ENCODE peak calls at places on chromosome 3, in seven cellular contexts. H is cardiac muscle cell; F is coronary artery; P is mammary epithelial cell; X is upper lobe of right lung; B is A673; K is CD8-positive, alpha-beta T cell. A is an unnamed sample.
A peak's percentile ranks its signal among the peaks of the same experiment; 100 is the strongest.

GRCh38 chr3:52501046-52501445 is 5.9 kb downstream of the STAB1 start:
- DNase-seq in H (no peak), F (no peak), P (no peak), X (no peak), B (no peak), K (no peak), A (no peak)

GRCh38 chr3:51712020-51712385 is 5.1 kb downstream of the GRM2 start:
- DNase-seq in H (no peak), F (peak; percentile 58), P (no peak), X (peak; percentile 18), B (no peak), K (no peak), A (no peak)

GRCh38 chr3:14902719-14903118 is 44.7 kb upstream of the NR2C2 start:
- DNase-seq in H (peak; percentile 11), F (no peak), P (no peak), X (no peak), B (no peak), K (no peak), A (peak; percentile 78)

GRCh38 chr3:16836505-16837237 is 48.1 kb upstream of the PLCL2 start:
- DNase-seq in H (peak; percentile 51), F (no peak), P (no peak), X (no peak), B (no peak), K (no peak), A (no peak)

GRCh38 chr3:54999159-54999558 is 71.3 kb upstream of the LRTM1 start:
- DNase-seq in H (peak; percentile 91), F (no peak), P (peak; percentile 45), X (no peak), B (peak; percentile 46), K (no peak), A (no peak)

GRCh38 chr3:133966954-133967353 is 62.8 kb downstream of the SLCO2A1 start:
- DNase-seq in H (no peak), F (no peak), P (no peak), X (no peak), B (no peak), K (no peak), A (no peak)

GRCh38 chr3:143216709-143217182 is 97.2 kb downstream of the CHST2 start:
- DNase-seq in H (peak; percentile 35), F (no peak), P (no peak), X (no peak), B (no peak), K (no peak), A (no peak)

GRCh38 chr3:177348974-177349373 is 151.7 kb upstream of the TBL1XR1 start:
- DNase-seq in H (no peak), F (no peak), P (no peak), X (no peak), B (no peak), K (no peak), A (no peak)

GRCh38 chr3:98577178-98577895 is 16.1 kb downstream of the CPOX start:
- DNase-seq in H (peak; percentile 33), F (no peak), P (peak; percentile 75), X (no peak), B (no peak), K (no peak), A (no peak)

DNA sequence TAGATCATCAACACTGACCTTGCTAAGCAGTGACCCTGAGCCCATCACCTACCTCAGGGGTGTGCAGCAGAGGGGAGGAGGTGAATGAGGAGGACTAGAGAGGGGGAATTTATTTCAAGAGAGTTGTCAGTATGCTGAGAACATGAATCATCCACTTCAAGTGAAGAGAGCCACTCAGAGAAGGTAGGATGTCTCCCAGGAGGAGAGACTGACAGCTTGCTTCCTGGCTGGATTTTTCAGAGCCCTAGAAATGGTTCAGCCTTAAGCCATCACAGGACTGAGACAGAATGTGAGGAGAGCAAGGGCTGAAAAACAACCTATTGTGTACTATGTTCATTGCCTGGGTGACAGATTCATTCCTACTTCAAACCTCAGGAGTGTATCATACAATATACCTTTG is 34.8 kb downstream of the CCNL1 start:
- DNase-seq in H (no peak), F (no peak), P (peak; percentile 77), X (no peak), B (no peak), K (no peak), A (no peak)
- H3K27ac ChIP-seq in H (peak overlapping the region; percentile 70), F (no peak overlapping the region), P (peak overlapping the region; percentile 98), X (no peak overlapping the region), B (no peak overlapping the region), K (no peak overlapping the region), A (peak overlapping the region; percentile 93)

GRCh38 chr3:8681349-8681748 is 36.8 kb upstream of the SSUH2 start:
- DNase-seq in H (no peak), F (no peak), P (no peak), X (no peak), B (no peak), K (no peak), A (no peak)
- H3K27ac ChIP-seq in H (no peak overlapping the region), F (no peak overlapping the region), P (no peak overlapping the region), X (no peak overlapping the region), B (no peak overlapping the region), K (no peak overlapping the region), A (no peak overlapping the region)

GRCh38 chr3:29279276-29279675 is 1.6 kb upstream of the RBMS3 start:
- DNase-seq in H (no peak), F (no peak), P (no peak), X (no peak), B (no peak), K (no peak), A (no peak)

GRCh38 chr3:29277249-29277648 is 3.6 kb upstream of the RBMS3 start:
- DNase-seq in H (no peak), F (no peak), P (no peak), X (no peak), B (no peak), K (no peak), A (no peak)

GRCh38 chr3:29281265-29282228 is 676 bp downstream of the RBMS3 start:
- DNase-seq in H (peak; percentile 71), F (no peak), P (peak; percentile 65), X (no peak), B (peak; percentile 65), K (no peak), A (no peak)

GRCh38 chr3:29280675-29281264 is at the start of gene RBMS3:
- DNase-seq in H (peak; percentile 97), F (peak; percentile 95), P (peak; percentile 91), X (peak; percentile 87), B (peak; percentile 97), K (no peak), A (peak; percentile 94)

GRCh38 chr3:29279830-29280229 is 1.0 kb upstream of the RBMS3 start:
- DNase-seq in H (peak; percentile 53), F (no peak), P (peak; percentile 37), X (no peak), B (no peak), K (no peak), A (no peak)
- H3K27ac ChIP-seq in H (no peak overlapping the region), F (peak overlapping the region; percentile 54), P (peak overlapping the region; percentile 93), X (peak overlapping the region; percentile 6), B (no peak overlapping the region), K (no peak overlapping the region), A (peak overlapping the region; percentile 92)

DNA sequence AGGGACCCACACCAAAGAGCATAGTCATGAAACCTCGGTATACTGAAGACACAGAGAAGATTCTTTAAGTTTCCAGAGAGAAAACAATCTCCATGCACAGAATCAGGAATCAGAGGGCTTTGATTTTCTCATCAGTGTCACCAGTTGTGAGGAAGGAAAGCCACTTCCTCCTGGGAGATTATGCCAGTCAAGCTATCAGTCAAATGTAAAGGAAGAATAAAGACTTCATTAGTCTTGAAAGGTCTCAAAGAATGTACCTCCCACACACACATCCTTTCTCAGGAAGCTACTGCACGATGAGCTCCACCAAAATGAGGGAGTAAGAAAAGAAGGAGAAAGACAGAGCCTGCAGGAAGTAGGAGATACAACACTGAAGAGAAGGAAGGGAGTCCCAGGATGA is 486.3 kb downstream of the SHQ1 start:
- DNase-seq in H (no peak), F (no peak), P (no peak), X (no peak), B (peak; percentile 67), K (no peak), A (no peak)
- H3K27ac ChIP-seq in H (no peak overlapping the region), F (no peak overlapping the region), P (no peak overlapping the region), X (no peak overlapping the region), B (no peak overlapping the region), K (no peak overlapping the region), A (no peak overlapping the region)

GRCh38 chr3:31081031-31081662 is 186.7 kb upstream of the GADL1 start:
- DNase-seq in H (no peak), F (no peak), P (no peak), X (no peak), B (no peak), K (no peak), A (no peak)

GRCh38 chr3:31077021-31077601 is 182.7 kb upstream of the GADL1 start:
- DNase-seq in H (peak; percentile 72), F (no peak), P (peak; percentile 99), X (no peak), B (peak; percentile 9), K (no peak), A (no peak)

GRCh38 chr3:31079691-31080090 is 185.2 kb upstream of the GADL1 start:
- DNase-seq in H (no peak), F (no peak), P (no peak), X (no peak), B (no peak), K (no peak), A (no peak)

DNA sequence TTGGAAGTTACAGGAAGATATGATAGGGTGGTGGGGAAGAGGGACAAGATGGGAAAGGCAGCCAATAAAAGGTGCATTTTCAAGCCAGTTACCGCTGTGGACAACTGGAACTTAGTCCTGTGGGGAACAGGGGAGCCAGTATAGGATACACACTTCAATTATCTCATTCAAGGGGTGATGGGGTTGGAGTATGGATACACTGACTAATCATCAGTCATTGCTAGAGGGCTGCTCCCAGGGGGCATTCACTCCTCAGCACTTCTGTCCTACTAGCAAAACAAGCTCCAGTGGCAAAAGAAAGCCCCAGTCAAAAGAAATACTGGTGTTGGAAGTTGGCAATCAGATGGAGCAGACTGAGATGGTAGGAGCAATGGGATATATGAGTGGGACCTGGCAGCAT is 183.4 kb upstream of the GADL1 start:
- DNase-seq in H (no peak), F (no peak), P (peak; percentile 55), X (no peak), B (no peak), K (no peak), A (no peak)
- H3K27ac ChIP-seq in H (no peak overlapping the region), F (no peak overlapping the region), P (peak overlapping the region; percentile 24), X (no peak overlapping the region), B (no peak overlapping the region), K (no peak overlapping the region), A (no peak overlapping the region)

GRCh38 chr3:128275316-128276150 is 122.3 kb downstream of the EEFSEC start:
- DNase-seq in H (no peak), F (peak; percentile 59), P (peak; percentile 54), X (no peak), B (no peak), K (no peak), A (no peak)

GRCh38 chr3:128276577-128277183 is 123.4 kb downstream of the EEFSEC start:
- DNase-seq in H (no peak), F (peak; percentile 67), P (no peak), X (no peak), B (no peak), K (no peak), A (no peak)

GRCh38 chr3:128277378-128278049 is 124.2 kb downstream of the EEFSEC start:
- DNase-seq in H (no peak), F (peak; percentile 12), P (no peak), X (peak; percentile 40), B (no peak), K (no peak), A (peak; percentile 43)

GRCh38 chr3:128274837-128275236 is 121.6 kb downstream of the EEFSEC start:
- DNase-seq in H (peak; percentile 91), F (peak; percentile 43), P (peak; percentile 97), X (no peak), B (no peak), K (no peak), A (no peak)

DNA sequence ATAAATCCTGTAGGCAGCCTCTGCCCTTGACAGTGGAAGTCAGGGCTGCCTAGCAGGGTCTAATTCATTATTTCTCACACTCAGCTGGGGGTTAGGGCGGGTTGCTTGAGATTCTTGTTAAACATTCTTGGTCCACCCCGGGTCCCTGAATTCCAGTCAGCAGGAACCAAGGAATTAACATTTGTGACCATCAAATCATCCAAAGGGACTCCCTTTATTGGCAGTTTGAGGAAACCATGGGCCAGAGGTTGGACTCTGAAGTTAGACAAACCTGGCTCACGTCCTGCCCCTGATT is 122.8 kb downstream of the EEFSEC start:
- DNase-seq in H (no peak), F (peak; percentile 33), P (no peak), X (no peak), B (no peak), K (no peak), A (no peak)
- H3K27ac ChIP-seq in H (no peak overlapping the region), F (no peak overlapping the region), P (no peak overlapping the region), X (no peak overlapping the region), B (no peak overlapping the region), K (no peak overlapping the region), A (no peak overlapping the region)

A was measured in right atrium auricular region.